ENCODE peak calls at places on chromosomes 3 and 15, in seven cellular contexts. One of them, this sample, is unnamed.

GRCh38 chr3:159305017-159305416 is 503.2 kb downstream of the MFSD1 start:
- DNase-seq in amniotic stem cell: no peak
- DNase-seq in stimulated activated CD8-positive, alpha-beta memory T cell treated with anti-CD3 and anti-CD28 coated beads, Interleukin-7, amount 100 ng/mL, for 1 hour: no peak
- DNase-seq in NCI-H774: no peak
- DNase-seq in PC-9: no peak
- DNase-seq in transverse colon: no peak
- DNase-seq in cardiac muscle cell: no peak
- DNase-seq in this sample: no peak

GRCh38 chr3:177530908-177531307 is 333.6 kb upstream of the TBL1XR1 start:
- DNase-seq in amniotic stem cell: no peak
- DNase-seq in stimulated activated CD8-positive, alpha-beta memory T cell treated with anti-CD3 and anti-CD28 coated beads, Interleukin-7, amount 100 ng/mL, for 1 hour: no peak
- DNase-seq in NCI-H774: no peak
- DNase-seq in PC-9: no peak
- DNase-seq in transverse colon: no peak
- DNase-seq in cardiac muscle cell: no peak
- DNase-seq in this sample: no peak

GRCh38 chr3:104206925-104207324 is 1159.8 kb upstream of the ALCAM start:
- DNase-seq in amniotic stem cell: no peak
- DNase-seq in stimulated activated CD8-positive, alpha-beta memory T cell treated with anti-CD3 and anti-CD28 coated beads, Interleukin-7, amount 100 ng/mL, for 1 hour: no peak
- DNase-seq in NCI-H774: peak
- DNase-seq in PC-9: no peak
- DNase-seq in transverse colon: no peak
- DNase-seq in cardiac muscle cell: no peak
- DNase-seq in this sample: no peak

GRCh38 chr15:33860749-33861148 is 107.5 kb upstream of the CHRM5 start:
- DNase-seq in amniotic stem cell: peak
- DNase-seq in stimulated activated CD8-positive, alpha-beta memory T cell treated with anti-CD3 and anti-CD28 coated beads, Interleukin-7, amount 100 ng/mL, for 1 hour: no peak
- DNase-seq in NCI-H774: no peak
- DNase-seq in PC-9: peak
- DNase-seq in transverse colon: no peak
- DNase-seq in cardiac muscle cell: no peak
- DNase-seq in this sample: no peak

GRCh38 chr15:72859023-72859756 is 75.6 kb upstream of the ADPGK start:
- DNase-seq in amniotic stem cell: no peak
- DNase-seq in stimulated activated CD8-positive, alpha-beta memory T cell treated with anti-CD3 and anti-CD28 coated beads, Interleukin-7, amount 100 ng/mL, for 1 hour: no peak
- DNase-seq in NCI-H774: no peak
- DNase-seq in PC-9: no peak
- DNase-seq in transverse colon: peak
- DNase-seq in cardiac muscle cell: no peak
- DNase-seq in this sample: no peak

GRCh38 chr15:41506796-41507341 is 6.8 kb downstream of the LTK start:
- DNase-seq in amniotic stem cell: no peak
- DNase-seq in stimulated activated CD8-positive, alpha-beta memory T cell treated with anti-CD3 and anti-CD28 coated beads, Interleukin-7, amount 100 ng/mL, for 1 hour: no peak
- DNase-seq in NCI-H774: no peak
- DNase-seq in PC-9: no peak
- DNase-seq in transverse colon: no peak
- DNase-seq in cardiac muscle cell: no peak
- DNase-seq in this sample: no peak

GRCh38 chr15:72516734-72517133 is 42.6 kb downstream of the ARIH1 start:
- DNase-seq in amniotic stem cell: no peak
- DNase-seq in stimulated activated CD8-positive, alpha-beta memory T cell treated with anti-CD3 and anti-CD28 coated beads, Interleukin-7, amount 100 ng/mL, for 1 hour: no peak
- DNase-seq in NCI-H774: no peak
- DNase-seq in PC-9: no peak
- DNase-seq in transverse colon: no peak
- DNase-seq in cardiac muscle cell: no peak
- DNase-seq in this sample: no peak

GRCh38 chr3:30752961-30753360 is 141.5 kb downstream of the GADL1 start:
- DNase-seq in amniotic stem cell: no peak
- DNase-seq in stimulated activated CD8-positive, alpha-beta memory T cell treated with anti-CD3 and anti-CD28 coated beads, Interleukin-7, amount 100 ng/mL, for 1 hour: no peak
- DNase-seq in NCI-H774: no peak
- DNase-seq in PC-9: peak
- DNase-seq in transverse colon: peak
- DNase-seq in cardiac muscle cell: no peak
- DNase-seq in this sample: peak

This sample was measured in body of pancreas.